ENCODE peak calls at places on chromosomes 7 and 10, in eight cellular contexts. One of them, this sample, is unnamed.

GRCh38 chr7:66952343-66953043 is 31.5 kb downstream of the TMEM248 start:
- DNase-seq in ovary: no peak
- DNase-seq in tibial nerve: no peak
- DNase-seq in SK-N-SH: no peak
- DNase-seq in heart left ventricle: no peak
- DNase-seq in psoas muscle: no peak
- DNase-seq in IMR-90: peak; percentile 77
- DNase-seq in right atrium auricular region: no peak
- DNase-seq in this sample: no peak

GRCh38 chr7:26365077-26365896 is 73.6 kb downstream of the SNX10 start:
- DNase-seq in IMR-90: peak; percentile 77
- DNase-seq in tibial nerve: peak; percentile 74
- DNase-seq in heart left ventricle: peak; percentile 40
- DNase-seq in ovary: peak; percentile 64
- DNase-seq in psoas muscle: no peak
- DNase-seq in SK-N-SH: peak; percentile 60
- DNase-seq in right atrium auricular region: no peak
- DNase-seq in this sample: no peak

GRCh38 chr7:82704121-82704520 is 260.5 kb upstream of the CACNA2D1 start:
- DNase-seq in SK-N-SH: peak; percentile 31
- DNase-seq in tibial nerve: no peak
- DNase-seq in IMR-90: no peak
- DNase-seq in ovary: no peak
- DNase-seq in right atrium auricular region: no peak
- DNase-seq in psoas muscle: no peak
- DNase-seq in heart left ventricle: no peak
- DNase-seq in this sample: no peak

GRCh38 chr10:43186150-43186549 is 47.9 kb downstream of the CSGALNACT2 start:
- DNase-seq in ovary: no peak
- DNase-seq in psoas muscle: no peak
- DNase-seq in heart left ventricle: no peak
- DNase-seq in tibial nerve: no peak
- DNase-seq in right atrium auricular region: no peak
- DNase-seq in IMR-90: no peak
- DNase-seq in SK-N-SH: no peak
- DNase-seq in this sample: no peak

GRCh38 chr7:111958889-111959288 is 247.3 kb downstream of the DOCK4 start:
- DNase-seq in tibial nerve: no peak
- DNase-seq in IMR-90: no peak
- DNase-seq in heart left ventricle: no peak
- DNase-seq in psoas muscle: no peak
- DNase-seq in ovary: no peak
- DNase-seq in SK-N-SH: peak; percentile 81
- DNase-seq in right atrium auricular region: no peak
- DNase-seq in this sample: no peak

GRCh38 chr7:35792472-35793224 is 8.2 kb upstream of the SEPTIN7 start:
- DNase-seq in IMR-90: peak; percentile 6
- DNase-seq in heart left ventricle: no peak
- DNase-seq in ovary: no peak
- DNase-seq in SK-N-SH: no peak
- DNase-seq in tibial nerve: no peak
- DNase-seq in right atrium auricular region: no peak
- DNase-seq in psoas muscle: no peak
- DNase-seq in this sample: no peak

GRCh38 chr10:104735036-104735435 is 93.9 kb downstream of the SORCS3 start:
- DNase-seq in tibial nerve: no peak
- DNase-seq in heart left ventricle: no peak
- DNase-seq in SK-N-SH: peak; percentile 53
- DNase-seq in ovary: no peak
- DNase-seq in IMR-90: no peak
- DNase-seq in right atrium auricular region: no peak
- DNase-seq in psoas muscle: no peak
- DNase-seq in this sample: no peak

GRCh38 chr10:94066411-94066810 is 72.7 kb downstream of the PLCE1 start:
- DNase-seq in tibial nerve: peak; percentile 15
- DNase-seq in right atrium auricular region: no peak
- DNase-seq in IMR-90: peak; percentile 65
- DNase-seq in SK-N-SH: no peak
- DNase-seq in psoas muscle: no peak
- DNase-seq in heart left ventricle: no peak
- DNase-seq in ovary: no peak
- DNase-seq in this sample: no peak

GRCh38 chr7:24732646-24733413 is 24.4 kb downstream of the GSDME start:
- DNase-seq in tibial nerve: no peak
- DNase-seq in IMR-90: peak; percentile 92
- DNase-seq in heart left ventricle: no peak
- DNase-seq in psoas muscle: no peak
- DNase-seq in ovary: no peak
- DNase-seq in right atrium auricular region: peak; percentile 58
- DNase-seq in SK-N-SH: no peak
- DNase-seq in this sample: no peak

GRCh38 chr10:70589762-70590662 is 12.5 kb downstream of the PRF1 start:
- DNase-seq in psoas muscle: no peak
- DNase-seq in SK-N-SH: no peak
- DNase-seq in tibial nerve: no peak
- DNase-seq in right atrium auricular region: no peak
- DNase-seq in IMR-90: peak; percentile 66
- DNase-seq in heart left ventricle: peak; percentile 71
- DNase-seq in ovary: peak; percentile 58
- DNase-seq in this sample: no peak

GRCh38 chr7:54663186-54663585 is 95.8 kb downstream of the SEC61G start:
- DNase-seq in ovary: no peak
- DNase-seq in right atrium auricular region: no peak
- DNase-seq in psoas muscle: no peak
- DNase-seq in tibial nerve: no peak
- DNase-seq in SK-N-SH: no peak
- DNase-seq in IMR-90: no peak
- DNase-seq in heart left ventricle: no peak
- DNase-seq in this sample: no peak
- H3K4me3 ChIP-seq in ovary: no peak overlapping the region
- H3K4me3 ChIP-seq in right atrium auricular region: no peak overlapping the region
- H3K4me3 ChIP-seq in psoas muscle: no peak overlapping the region
- H3K4me3 ChIP-seq in tibial nerve: no peak overlapping the region
- H3K4me3 ChIP-seq in SK-N-SH: no peak overlapping the region
- H3K4me3 ChIP-seq in IMR-90: no peak overlapping the region
- H3K4me3 ChIP-seq in heart left ventricle: no peak overlapping the region
- H3K4me3 ChIP-seq in this sample: no peak overlapping the region

DNA sequence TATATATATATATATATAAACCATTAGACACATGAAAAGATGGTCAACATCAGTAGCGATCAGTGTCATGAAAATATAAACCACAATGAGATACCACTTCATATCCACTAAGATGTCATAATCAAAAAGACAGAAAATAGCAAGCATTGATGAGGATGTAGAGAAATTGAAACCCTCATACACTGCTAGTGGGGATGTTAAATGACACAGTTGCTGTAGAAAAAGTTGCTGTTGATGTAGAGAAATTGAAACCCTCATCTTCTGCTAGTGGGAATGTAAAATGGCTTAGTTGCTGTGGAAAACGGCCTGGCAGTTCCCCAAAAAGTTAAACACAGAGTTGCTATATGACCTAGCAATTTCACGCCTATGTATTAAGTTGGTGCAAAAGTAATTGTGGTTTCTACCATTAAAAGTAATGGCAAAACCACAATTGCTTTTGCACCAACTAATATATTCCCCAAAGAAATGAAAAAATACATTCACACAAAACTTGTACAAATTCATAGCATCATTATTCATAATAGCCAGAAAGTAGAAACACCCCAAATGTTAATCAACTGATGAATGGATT is 120.5 kb upstream of the ZWINT start:
- DNase-seq in tibial nerve: no peak
- DNase-seq in SK-N-SH: no peak
- DNase-seq in psoas muscle: no peak
- DNase-seq in IMR-90: no peak
- DNase-seq in right atrium auricular region: no peak
- DNase-seq in ovary: no peak
- DNase-seq in heart left ventricle: no peak
- DNase-seq in this sample: no peak
- H3K4me3 ChIP-seq in tibial nerve: no peak overlapping the region
- H3K4me3 ChIP-seq in SK-N-SH: no peak overlapping the region
- H3K4me3 ChIP-seq in psoas muscle: no peak overlapping the region
- H3K4me3 ChIP-seq in IMR-90: no peak overlapping the region
- H3K4me3 ChIP-seq in right atrium auricular region: no peak overlapping the region
- H3K4me3 ChIP-seq in ovary: no peak overlapping the region
- H3K4me3 ChIP-seq in heart left ventricle: no peak overlapping the region
- H3K4me3 ChIP-seq in this sample: no peak overlapping the region

GRCh38 chr10:49549640-49550346 is 10.9 kb upstream of the ERCC6 start:
- DNase-seq in ovary: no peak
- DNase-seq in SK-N-SH: no peak
- DNase-seq in psoas muscle: no peak
- DNase-seq in right atrium auricular region: no peak
- DNase-seq in IMR-90: no peak
- DNase-seq in heart left ventricle: no peak
- DNase-seq in tibial nerve: no peak
- DNase-seq in this sample: no peak

GRCh38 chr10:49552277-49552676 is 13.4 kb upstream of the ERCC6 start:
- DNase-seq in tibial nerve: no peak
- DNase-seq in IMR-90: peak; percentile 81
- DNase-seq in heart left ventricle: no peak
- DNase-seq in SK-N-SH: no peak
- DNase-seq in ovary: no peak
- DNase-seq in psoas muscle: no peak
- DNase-seq in right atrium auricular region: no peak
- DNase-seq in this sample: no peak

DNA sequence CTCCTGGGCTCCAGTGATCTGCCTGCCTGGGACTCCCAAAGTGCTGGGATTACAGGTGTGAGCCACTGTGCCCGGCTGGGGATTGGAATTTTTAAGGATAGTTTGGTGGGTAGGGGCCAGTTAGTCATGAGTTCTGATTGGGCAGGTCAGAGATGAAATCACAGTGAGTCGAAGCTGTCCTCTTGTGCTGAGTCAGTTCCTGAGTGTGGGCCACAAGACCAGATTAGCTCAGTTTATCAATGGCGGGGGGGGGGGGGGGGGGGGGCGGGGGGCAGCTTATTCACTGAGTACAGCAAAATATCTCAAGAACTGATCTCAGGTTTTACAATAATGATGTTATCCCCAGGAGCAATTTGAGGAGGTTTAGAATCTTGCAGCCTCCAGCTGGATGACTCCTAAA is 11.6 kb upstream of the ERCC6 start:
- DNase-seq in ovary: no peak
- DNase-seq in right atrium auricular region: no peak
- DNase-seq in psoas muscle: no peak
- DNase-seq in tibial nerve: no peak
- DNase-seq in SK-N-SH: no peak
- DNase-seq in IMR-90: peak; percentile 73
- DNase-seq in heart left ventricle: no peak
- DNase-seq in this sample: no peak
- H3K4me3 ChIP-seq in ovary: no peak overlapping the region
- H3K4me3 ChIP-seq in right atrium auricular region: no peak overlapping the region
- H3K4me3 ChIP-seq in psoas muscle: no peak overlapping the region
- H3K4me3 ChIP-seq in tibial nerve: no peak overlapping the region
- H3K4me3 ChIP-seq in SK-N-SH: no peak overlapping the region
- H3K4me3 ChIP-seq in IMR-90: no peak overlapping the region
- H3K4me3 ChIP-seq in heart left ventricle: no peak overlapping the region
- H3K4me3 ChIP-seq in this sample: no peak overlapping the region

DNA sequence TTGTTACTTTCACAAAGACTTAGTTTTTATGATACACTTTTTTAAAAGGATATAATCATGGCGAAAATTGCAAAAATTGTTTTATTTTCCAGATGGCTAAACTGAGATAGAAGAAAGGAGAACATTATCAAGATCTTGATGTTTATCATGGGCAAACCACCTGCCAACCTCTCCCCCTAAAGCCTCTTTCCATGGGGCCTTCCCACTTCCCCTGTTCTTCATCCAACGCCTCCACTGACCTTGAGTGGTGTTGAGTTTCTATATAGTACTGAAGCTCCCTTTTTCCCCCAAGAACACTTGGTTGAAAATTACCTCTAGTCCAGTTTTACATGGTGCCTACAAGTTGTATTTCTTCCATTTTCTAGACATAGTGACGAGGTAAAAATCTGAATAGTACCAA is 5.0 kb downstream of the CREB3L2 start:
- DNase-seq in psoas muscle: no peak
- DNase-seq in IMR-90: no peak
- DNase-seq in ovary: no peak
- DNase-seq in SK-N-SH: no peak
- DNase-seq in heart left ventricle: no peak
- DNase-seq in tibial nerve: no peak
- DNase-seq in right atrium auricular region: no peak
- DNase-seq in this sample: no peak
- H3K4me3 ChIP-seq in psoas muscle: no peak overlapping the region
- H3K4me3 ChIP-seq in IMR-90: no peak overlapping the region
- H3K4me3 ChIP-seq in ovary: no peak overlapping the region
- H3K4me3 ChIP-seq in SK-N-SH: peak overlapping the region; percentile 16
- H3K4me3 ChIP-seq in heart left ventricle: peak overlapping the region; percentile 11
- H3K4me3 ChIP-seq in tibial nerve: no peak overlapping the region
- H3K4me3 ChIP-seq in right atrium auricular region: no peak overlapping the region
- H3K4me3 ChIP-seq in this sample: no peak overlapping the region

GRCh38 chr7:52017802-52018679 is 701.4 kb upstream of the COBL start:
- DNase-seq in psoas muscle: no peak
- DNase-seq in SK-N-SH: peak; percentile 13
- DNase-seq in heart left ventricle: no peak
- DNase-seq in ovary: no peak
- DNase-seq in IMR-90: no peak
- DNase-seq in tibial nerve: no peak
- DNase-seq in right atrium auricular region: no peak
- DNase-seq in this sample: peak; percentile 51
- H3K4me3 ChIP-seq in psoas muscle: no peak overlapping the region
- H3K4me3 ChIP-seq in SK-N-SH: no peak overlapping the region
- H3K4me3 ChIP-seq in heart left ventricle: no peak overlapping the region
- H3K4me3 ChIP-seq in ovary: no peak overlapping the region
- H3K4me3 ChIP-seq in IMR-90: no peak overlapping the region
- H3K4me3 ChIP-seq in tibial nerve: no peak overlapping the region
- H3K4me3 ChIP-seq in right atrium auricular region: no peak overlapping the region
- H3K4me3 ChIP-seq in this sample: peak overlapping the region; percentile 7

GRCh38 chr10:12941966-12942365 is 59.5 kb downstream of the CCDC3 start:
- DNase-seq in psoas muscle: no peak
- DNase-seq in right atrium auricular region: no peak
- DNase-seq in tibial nerve: no peak
- DNase-seq in heart left ventricle: no peak
- DNase-seq in IMR-90: no peak
- DNase-seq in ovary: no peak
- DNase-seq in SK-N-SH: no peak
- DNase-seq in this sample: no peak
- H3K4me3 ChIP-seq in psoas muscle: no peak overlapping the region
- H3K4me3 ChIP-seq in right atrium auricular region: no peak overlapping the region
- H3K4me3 ChIP-seq in tibial nerve: no peak overlapping the region
- H3K4me3 ChIP-seq in heart left ventricle: no peak overlapping the region
- H3K4me3 ChIP-seq in IMR-90: no peak overlapping the region
- H3K4me3 ChIP-seq in ovary: no peak overlapping the region
- H3K4me3 ChIP-seq in SK-N-SH: no peak overlapping the region
- H3K4me3 ChIP-seq in this sample: no peak overlapping the region